ENCODE peak calls at places on chromosome 3, in seven cellular contexts. One of them, this sample, is unnamed.

GRCh38 chr3:175940243-175940642 is 1081.1 kb downstream of the NAALADL2 start:
- DNase-seq in A549: no peak
- DNase-seq in MM.1S: no peak
- DNase-seq in right cardiac atrium: no peak
- DNase-seq in CD4-positive, alpha-beta memory T cell: no peak
- DNase-seq in transverse colon: no peak
- DNase-seq in tibial artery: no peak
- DNase-seq in this sample: no peak

GRCh38 chr3:12471228-12471627 is 13.1 kb upstream of the TSEN2 start:
- DNase-seq in MM.1S: no peak
- DNase-seq in tibial artery: no peak
- DNase-seq in right cardiac atrium: no peak
- DNase-seq in A549: peak; percentile 82
- DNase-seq in transverse colon: peak; percentile 36
- DNase-seq in CD4-positive, alpha-beta memory T cell: no peak
- DNase-seq in this sample: no peak

GRCh38 chr3:69770219-69770618 is 31.0 kb downstream of the MITF start:
- DNase-seq in right cardiac atrium: no peak
- DNase-seq in MM.1S: no peak
- DNase-seq in A549: peak; percentile 29
- DNase-seq in transverse colon: no peak
- DNase-seq in tibial artery: no peak
- DNase-seq in CD4-positive, alpha-beta memory T cell: no peak
- DNase-seq in this sample: no peak

GRCh38 chr3:183554377-183554776 is 1.1 kb downstream of the KLHL6 start:
- DNase-seq in CD4-positive, alpha-beta memory T cell: no peak
- DNase-seq in transverse colon: no peak
- DNase-seq in MM.1S: peak; percentile 83
- DNase-seq in tibial artery: no peak
- DNase-seq in A549: no peak
- DNase-seq in right cardiac atrium: no peak
- DNase-seq in this sample: no peak

GRCh38 chr3:90062631-90063200 is 955.3 kb downstream of the EPHA3 start:
- DNase-seq in tibial artery: no peak
- DNase-seq in transverse colon: no peak
- DNase-seq in right cardiac atrium: no peak
- DNase-seq in A549: no peak
- DNase-seq in CD4-positive, alpha-beta memory T cell: no peak
- DNase-seq in MM.1S: no peak
- DNase-seq in this sample: no peak

GRCh38 chr3:151228291-151229125 is 25.5 kb upstream of the GPR171 start:
- DNase-seq in A549: peak; percentile 33
- DNase-seq in MM.1S: peak; percentile 34
- DNase-seq in tibial artery: no peak
- DNase-seq in transverse colon: no peak
- DNase-seq in right cardiac atrium: no peak
- DNase-seq in CD4-positive, alpha-beta memory T cell: no peak
- DNase-seq in this sample: no peak

GRCh38 chr3:48416546-48416945 is 13.3 kb downstream of the PLXNB1 start:
- DNase-seq in CD4-positive, alpha-beta memory T cell: no peak
- DNase-seq in transverse colon: no peak
- DNase-seq in right cardiac atrium: no peak
- DNase-seq in MM.1S: no peak
- DNase-seq in tibial artery: no peak
- DNase-seq in A549: no peak
- DNase-seq in this sample: no peak

GRCh38 chr3:4222574-4222973 is 80.6 kb upstream of the SETMAR start:
- DNase-seq in CD4-positive, alpha-beta memory T cell: no peak
- DNase-seq in tibial artery: no peak
- DNase-seq in MM.1S: no peak
- DNase-seq in A549: no peak
- DNase-seq in right cardiac atrium: no peak
- DNase-seq in transverse colon: no peak
- DNase-seq in this sample: no peak

GRCh38 chr3:141972394-141972793 is 96.0 kb downstream of the ATP1B3 start:
- DNase-seq in transverse colon: no peak
- DNase-seq in CD4-positive, alpha-beta memory T cell: no peak
- DNase-seq in tibial artery: no peak
- DNase-seq in MM.1S: no peak
- DNase-seq in A549: no peak
- DNase-seq in right cardiac atrium: no peak
- DNase-seq in this sample: no peak

GRCh38 chr3:47901280-47901833 is 98.4 kb downstream of the DHX30 start:
- DNase-seq in MM.1S: no peak
- DNase-seq in CD4-positive, alpha-beta memory T cell: no peak
- DNase-seq in tibial artery: no peak
- DNase-seq in A549: no peak
- DNase-seq in transverse colon: no peak
- DNase-seq in right cardiac atrium: no peak
- DNase-seq in this sample: no peak

GRCh38 chr3:126290325-126290724 is 66.9 kb downstream of the KLF15 start:
- DNase-seq in A549: no peak
- DNase-seq in CD4-positive, alpha-beta memory T cell: no peak
- DNase-seq in transverse colon: no peak
- DNase-seq in right cardiac atrium: no peak
- DNase-seq in tibial artery: no peak
- DNase-seq in MM.1S: no peak
- DNase-seq in this sample: no peak

GRCh38 chr3:151248772-151249366 is 29.5 kb downstream of the P2RY14 start:
- DNase-seq in transverse colon: no peak
- DNase-seq in MM.1S: no peak
- DNase-seq in A549: no peak
- DNase-seq in right cardiac atrium: no peak
- DNase-seq in CD4-positive, alpha-beta memory T cell: no peak
- DNase-seq in tibial artery: no peak
- DNase-seq in this sample: no peak

GRCh38 chr3:172648736-172649135 is 62.1 kb downstream of the NCEH1 start:
- DNase-seq in A549: no peak
- DNase-seq in right cardiac atrium: no peak
- DNase-seq in CD4-positive, alpha-beta memory T cell: no peak
- DNase-seq in tibial artery: no peak
- DNase-seq in MM.1S: no peak
- DNase-seq in transverse colon: no peak
- DNase-seq in this sample: no peak

GRCh38 chr3:41236198-41236597 is 36.9 kb downstream of the CTNNB1 start:
- DNase-seq in tibial artery: no peak
- DNase-seq in MM.1S: no peak
- DNase-seq in CD4-positive, alpha-beta memory T cell: no peak
- DNase-seq in A549: no peak
- DNase-seq in transverse colon: no peak
- DNase-seq in right cardiac atrium: no peak
- DNase-seq in this sample: no peak

GRCh38 chr3:64203969-64204632 is 21.2 kb downstream of the PRICKLE2 start:
- DNase-seq in CD4-positive, alpha-beta memory T cell: no peak
- DNase-seq in A549: no peak
- DNase-seq in right cardiac atrium: no peak
- DNase-seq in tibial artery: no peak
- DNase-seq in transverse colon: no peak
- DNase-seq in MM.1S: no peak
- DNase-seq in this sample: no peak

GRCh38 chr3:23094890-23095462 is 108.2 kb upstream of the UBE2E2 start:
- DNase-seq in MM.1S: no peak
- DNase-seq in right cardiac atrium: no peak
- DNase-seq in tibial artery: no peak
- DNase-seq in transverse colon: no peak
- DNase-seq in A549: peak; percentile 70
- DNase-seq in CD4-positive, alpha-beta memory T cell: no peak
- DNase-seq in this sample: no peak

GRCh38 chr3:10249833-10250232 is 1.6 kb downstream of the TATDN2 start:
- DNase-seq in CD4-positive, alpha-beta memory T cell: no peak
- DNase-seq in tibial artery: no peak
- DNase-seq in A549: no peak
- DNase-seq in MM.1S: peak; percentile 7
- DNase-seq in transverse colon: no peak
- DNase-seq in right cardiac atrium: no peak
- DNase-seq in this sample: no peak

GRCh38 chr3:96970211-96970610 is 155.8 kb downstream of the EPHA6 start:
- DNase-seq in transverse colon: no peak
- DNase-seq in right cardiac atrium: no peak
- DNase-seq in A549: no peak
- DNase-seq in MM.1S: no peak
- DNase-seq in CD4-positive, alpha-beta memory T cell: no peak
- DNase-seq in tibial artery: no peak
- DNase-seq in this sample: no peak

GRCh38 chr3:171984883-171985282 is 54.5 kb upstream of the FNDC3B start:
- DNase-seq in A549: no peak
- DNase-seq in transverse colon: no peak
- DNase-seq in CD4-positive, alpha-beta memory T cell: no peak
- DNase-seq in tibial artery: peak; percentile 27
- DNase-seq in right cardiac atrium: no peak
- DNase-seq in MM.1S: no peak
- DNase-seq in this sample: peak; percentile 3

GRCh38 chr3:183484676-183485075 is 56.3 kb upstream of the MCF2L2 start:
- DNase-seq in CD4-positive, alpha-beta memory T cell: no peak
- DNase-seq in transverse colon: no peak
- DNase-seq in A549: no peak
- DNase-seq in right cardiac atrium: no peak
- DNase-seq in MM.1S: no peak
- DNase-seq in tibial artery: no peak
- DNase-seq in this sample: no peak

GRCh38 chr3:171306631-171307030 is 153.6 kb downstream of the TNIK start:
- DNase-seq in CD4-positive, alpha-beta memory T cell: no peak
- DNase-seq in tibial artery: peak; percentile 69
- DNase-seq in transverse colon: peak; percentile 56
- DNase-seq in right cardiac atrium: peak; percentile 70
- DNase-seq in MM.1S: no peak
- DNase-seq in A549: peak; percentile 10
- DNase-seq in this sample: peak; percentile 55

GRCh38 chr3:194275231-194275671 is 75.9 kb downstream of the CPN2 start:
- DNase-seq in transverse colon: no peak
- DNase-seq in tibial artery: peak; percentile 23
- DNase-seq in A549: peak; percentile 19
- DNase-seq in right cardiac atrium: no peak
- DNase-seq in CD4-positive, alpha-beta memory T cell: no peak
- DNase-seq in MM.1S: no peak
- DNase-seq in this sample: no peak

GRCh38 chr3:160200328-160200727 is 24.9 kb upstream of the C3orf80 start:
- DNase-seq in transverse colon: no peak
- DNase-seq in right cardiac atrium: no peak
- DNase-seq in MM.1S: no peak
- DNase-seq in CD4-positive, alpha-beta memory T cell: no peak
- DNase-seq in tibial artery: no peak
- DNase-seq in A549: no peak
- DNase-seq in this sample: no peak

GRCh38 chr3:46660543-46661523 is 32.6 kb downstream of the ALS2CL start:
- DNase-seq in CD4-positive, alpha-beta memory T cell: no peak
- DNase-seq in MM.1S: no peak
- DNase-seq in transverse colon: no peak
- DNase-seq in A549: no peak
- DNase-seq in tibial artery: no peak
- DNase-seq in right cardiac atrium: no peak
- DNase-seq in this sample: no peak

GRCh38 chr3:72234394-72234793 is 449.4 kb upstream of the PROK2 start:
- DNase-seq in tibial artery: peak; percentile 56
- DNase-seq in A549: no peak
- DNase-seq in transverse colon: no peak
- DNase-seq in MM.1S: no peak
- DNase-seq in CD4-positive, alpha-beta memory T cell: no peak
- DNase-seq in right cardiac atrium: peak; percentile 46
- DNase-seq in this sample: peak; percentile 79

GRCh38 chr3:188037116-188037718 is 116.7 kb upstream of the LPP start:
- DNase-seq in CD4-positive, alpha-beta memory T cell: no peak
- DNase-seq in MM.1S: no peak
- DNase-seq in tibial artery: no peak
- DNase-seq in A549: peak; percentile 73
- DNase-seq in transverse colon: peak; percentile 46
- DNase-seq in right cardiac atrium: no peak
- DNase-seq in this sample: no peak

GRCh38 chr3:171132873-171133272 is 106.4 kb upstream of the SLC2A2 start:
- DNase-seq in CD4-positive, alpha-beta memory T cell: no peak
- DNase-seq in tibial artery: no peak
- DNase-seq in right cardiac atrium: no peak
- DNase-seq in MM.1S: no peak
- DNase-seq in transverse colon: no peak
- DNase-seq in A549: no peak
- DNase-seq in this sample: no peak

GRCh38 chr3:196215493-196215892 is 841 bp upstream of the SLC51A start:
- DNase-seq in transverse colon: no peak
- DNase-seq in A549: no peak
- DNase-seq in MM.1S: no peak
- DNase-seq in CD4-positive, alpha-beta memory T cell: no peak
- DNase-seq in right cardiac atrium: no peak
- DNase-seq in tibial artery: no peak
- DNase-seq in this sample: no peak
- H3K27ac ChIP-seq in transverse colon: peak overlapping the region; percentile 2
- H3K27ac ChIP-seq in A549: no peak overlapping the region
- H3K27ac ChIP-seq in MM.1S: no peak overlapping the region
- H3K27ac ChIP-seq in CD4-positive, alpha-beta memory T cell: no peak overlapping the region
- H3K27ac ChIP-seq in right cardiac atrium: no peak overlapping the region
- H3K27ac ChIP-seq in tibial artery: no peak overlapping the region
- H3K27ac ChIP-seq in this sample: no peak overlapping the region

GRCh38 chr3:99639579-99639978 is 1.2 kb downstream of the COL8A1 start:
- DNase-seq in right cardiac atrium: no peak
- DNase-seq in CD4-positive, alpha-beta memory T cell: no peak
- DNase-seq in transverse colon: no peak
- DNase-seq in A549: no peak
- DNase-seq in tibial artery: no peak
- DNase-seq in MM.1S: no peak
- DNase-seq in this sample: no peak
- H3K27ac ChIP-seq in right cardiac atrium: no peak overlapping the region
- H3K27ac ChIP-seq in CD4-positive, alpha-beta memory T cell: no peak overlapping the region
- H3K27ac ChIP-seq in transverse colon: peak overlapping the region; percentile 86
- H3K27ac ChIP-seq in A549: no peak overlapping the region
- H3K27ac ChIP-seq in tibial artery: peak overlapping the region; percentile 92
- H3K27ac ChIP-seq in MM.1S: no peak overlapping the region
- H3K27ac ChIP-seq in this sample: no peak overlapping the region

GRCh38 chr3:178444416-178444815 is 91.8 kb upstream of the KCNMB2 start:
- DNase-seq in MM.1S: no peak
- DNase-seq in A549: no peak
- DNase-seq in right cardiac atrium: no peak
- DNase-seq in tibial artery: no peak
- DNase-seq in transverse colon: no peak
- DNase-seq in CD4-positive, alpha-beta memory T cell: no peak
- DNase-seq in this sample: no peak
- H3K27ac ChIP-seq in MM.1S: no peak overlapping the region
- H3K27ac ChIP-seq in A549: no peak overlapping the region
- H3K27ac ChIP-seq in right cardiac atrium: no peak overlapping the region
- H3K27ac ChIP-seq in tibial artery: no peak overlapping the region
- H3K27ac ChIP-seq in transverse colon: no peak overlapping the region
- H3K27ac ChIP-seq in CD4-positive, alpha-beta memory T cell: no peak overlapping the region
- H3K27ac ChIP-seq in this sample: no peak overlapping the region

DNA sequence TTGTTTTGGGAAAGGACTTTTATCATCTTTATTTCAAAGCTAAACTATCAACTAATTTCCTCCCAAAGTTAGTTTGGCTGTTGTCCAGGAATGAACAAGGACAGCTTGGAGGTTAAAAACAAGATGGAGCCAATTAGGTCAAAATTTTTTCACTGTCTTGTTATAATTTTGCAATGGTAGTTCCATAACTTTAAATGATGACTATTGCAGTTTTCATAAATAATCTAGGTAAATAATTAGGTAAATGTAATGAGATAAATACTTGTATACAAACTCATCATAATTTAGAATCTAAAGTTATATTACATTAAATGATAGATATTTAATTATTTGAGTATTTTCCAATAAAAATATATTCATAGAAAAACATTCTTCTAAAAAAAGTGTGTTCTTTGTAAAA is 68.3 kb upstream of the DAZL start:
- DNase-seq in tibial artery: no peak
- DNase-seq in transverse colon: no peak
- DNase-seq in A549: no peak
- DNase-seq in right cardiac atrium: no peak
- DNase-seq in CD4-positive, alpha-beta memory T cell: no peak
- DNase-seq in MM.1S: no peak
- DNase-seq in this sample: no peak
- H3K27ac ChIP-seq in tibial artery: no peak overlapping the region
- H3K27ac ChIP-seq in transverse colon: no peak overlapping the region
- H3K27ac ChIP-seq in A549: no peak overlapping the region
- H3K27ac ChIP-seq in right cardiac atrium: no peak overlapping the region
- H3K27ac ChIP-seq in CD4-positive, alpha-beta memory T cell: no peak overlapping the region
- H3K27ac ChIP-seq in MM.1S: no peak overlapping the region
- H3K27ac ChIP-seq in this sample: no peak overlapping the region

GRCh38 chr3:107685383-107685782 is 162.6 kb downstream of the BBX start:
- DNase-seq in transverse colon: no peak
- DNase-seq in tibial artery: no peak
- DNase-seq in CD4-positive, alpha-beta memory T cell: no peak
- DNase-seq in MM.1S: no peak
- DNase-seq in A549: no peak
- DNase-seq in right cardiac atrium: no peak
- DNase-seq in this sample: no peak
- H3K27ac ChIP-seq in transverse colon: no peak overlapping the region
- H3K27ac ChIP-seq in tibial artery: no peak overlapping the region
- H3K27ac ChIP-seq in CD4-positive, alpha-beta memory T cell: no peak overlapping the region
- H3K27ac ChIP-seq in MM.1S: no peak overlapping the region
- H3K27ac ChIP-seq in A549: no peak overlapping the region
- H3K27ac ChIP-seq in right cardiac atrium: no peak overlapping the region
- H3K27ac ChIP-seq in this sample: no peak overlapping the region